ENCODE peak calls at places on chromosome X, in five cellular contexts. One of them, this sample, is unnamed.

GRCh38 chrX:39957816-39958561 is 139.8 kb downstream of the BCOR start:
- DNase-seq in COLO829: no peak
- DNase-seq in NCI-H1092 treated with DMSO at 0.1 percent for 48 hours: no peak
- DNase-seq in GM23338: no peak
- DNase-seq in pancreas: no peak
- DNase-seq in this sample: no peak

GRCh38 chrX:15498741-15499140 is 1.9 kb upstream of the BMX start:
- DNase-seq in pancreas: no peak
- DNase-seq in COLO829: no peak
- DNase-seq in NCI-H1092 treated with DMSO at 0.1 percent for 48 hours: no peak
- DNase-seq in GM23338: no peak
- DNase-seq in this sample: no peak

GRCh38 chrX:47112316-47112954 is 32.1 kb downstream of the NDUFB11 start:
- DNase-seq in NCI-H1092 treated with DMSO at 0.1 percent for 48 hours: no peak
- DNase-seq in GM23338: peak
- DNase-seq in pancreas: no peak
- DNase-seq in COLO829: no peak
- DNase-seq in this sample: no peak

GRCh38 chrX:65821721-65822496 is 154.5 kb downstream of the MSN start:
- DNase-seq in COLO829: no peak
- DNase-seq in NCI-H1092 treated with DMSO at 0.1 percent for 48 hours: no peak
- DNase-seq in pancreas: no peak
- DNase-seq in GM23338: peak
- DNase-seq in this sample: peak

GRCh38 chrX:14802943-14803710 is 69.7 kb downstream of the FANCB start:
- DNase-seq in GM23338: no peak
- DNase-seq in NCI-H1092 treated with DMSO at 0.1 percent for 48 hours: no peak
- DNase-seq in COLO829: no peak
- DNase-seq in pancreas: no peak
- DNase-seq in this sample: no peak

GRCh38 chrX:151871244-151871643 is 41.4 kb upstream of the MAGEA4 start:
- DNase-seq in NCI-H1092 treated with DMSO at 0.1 percent for 48 hours: no peak
- DNase-seq in pancreas: no peak
- DNase-seq in COLO829: no peak
- DNase-seq in GM23338: no peak
- DNase-seq in this sample: no peak

GRCh38 chrX:112888916-112889315 is 48.3 kb upstream of the AMOT start:
- DNase-seq in pancreas: no peak
- DNase-seq in COLO829: peak
- DNase-seq in GM23338: no peak
- DNase-seq in NCI-H1092 treated with DMSO at 0.1 percent for 48 hours: no peak
- DNase-seq in this sample: no peak

GRCh38 chrX:112085149-112085548 is 2.6 kb upstream of the TRPC5 start:
- DNase-seq in COLO829: no peak
- DNase-seq in GM23338: no peak
- DNase-seq in pancreas: no peak
- DNase-seq in NCI-H1092 treated with DMSO at 0.1 percent for 48 hours: no peak
- DNase-seq in this sample: no peak

GRCh38 chrX:38561951-38562719 is 793 bp downstream of the TSPAN7 start:
- DNase-seq in COLO829: no peak
- DNase-seq in NCI-H1092 treated with DMSO at 0.1 percent for 48 hours: peak
- DNase-seq in GM23338: peak
- DNase-seq in pancreas: peak
- DNase-seq in this sample: peak

GRCh38 chrX:24860140-24860539 is 155.6 kb downstream of the ARX start:
- DNase-seq in pancreas: no peak
- DNase-seq in GM23338: no peak
- DNase-seq in NCI-H1092 treated with DMSO at 0.1 percent for 48 hours: no peak
- DNase-seq in COLO829: no peak
- DNase-seq in this sample: no peak

This sample was measured in H7.